ENCODE peak calls at places on chromosomes 1 and 21, in eight cellular contexts. F is NCI-H460; Q is stimulated activated CD4-positive, alpha-beta T cell treated with anti-CD3 and anti-CD28 coated beads, Interleukin-1b, Interleukin-23, amount 100 ng/mL, for 4 hours; L is HTR-8/SVneo; H is fibroblast of lung; R is cardiac fibroblast; G is AG08395; K is RWPE1. W is an unnamed sample.

GRCh38 chr1:229452956-229453801 is 19.3 kb upstream of the ACTA1 start:
- DNase-seq in F (peak; percentile 24), Q (no peak), L (no peak), H (peak; percentile 30), R (peak; percentile 47), G (no peak), K (no peak), W (peak; percentile 28)

GRCh38 chr1:2344121-2344681 is 47.2 kb downstream of the MORN1 start:
- DNase-seq in F (no peak), Q (no peak), L (no peak), H (no peak), R (no peak), G (no peak), K (peak; percentile 34), W (no peak)

GRCh38 chr21:45550552-45551210 is 8.4 kb upstream of the SLC19A1 start:
- DNase-seq in F (no peak), Q (no peak), L (no peak), H (no peak), R (no peak), G (no peak), K (no peak), W (no peak)

GRCh38 chr1:39509360-39510009 is 18.0 kb downstream of the BMP8A start:
- DNase-seq in F (no peak), Q (no peak), L (no peak), H (peak; percentile 62), R (peak; percentile 57), G (no peak), K (no peak), W (no peak)

GRCh38 chr1:31931241-31932225 is 6.6 kb downstream of the PTP4A2 start:
- DNase-seq in F (no peak), Q (no peak), L (peak; percentile 40), H (peak; percentile 71), R (peak; percentile 52), G (peak; percentile 51), K (peak; percentile 56), W (peak; percentile 32)

GRCh38 chr21:17607684-17608083 is 5.0 kb downstream of the BTG3 start:
- DNase-seq in F (no peak), Q (no peak), L (no peak), H (no peak), R (no peak), G (no peak), K (no peak), W (no peak)

GRCh38 chr1:196723325-196724185 is 51.1 kb upstream of the CFHR3 start:
- DNase-seq in F (peak; percentile 62), Q (peak; percentile 2), L (peak; percentile 7), H (no peak), R (peak; percentile 53), G (peak; percentile 43), K (peak; percentile 25), W (peak; percentile 21)

GRCh38 chr1:21232044-21232443 is 55.3 kb upstream of the EIF4G3 start:
- DNase-seq in F (peak; percentile 52), Q (peak; percentile 34), L (peak; percentile 61), H (peak; percentile 41), R (peak; percentile 77), G (peak; percentile 74), K (peak; percentile 59), W (peak; percentile 42)

W was measured in fibroblast of gingiva.